ENCODE peak calls at places on chromosome 11, in five cellular contexts. One of them, this sample, is unnamed.

GRCh38 chr11:71284525-71285092 is 32.2 kb upstream of the SHANK2 start:
- DNase-seq in mammary epithelial cell: no peak
- DNase-seq in putamen: no peak
- DNase-seq in activated T-cell treated with anti-CD3 and anti-CD28 coated beads for 1 hour: no peak
- DNase-seq in kidney epithelial cell: no peak
- DNase-seq in this sample: peak

GRCh38 chr11:67111261-67111660 is 7.8 kb upstream of the KDM2A start:
- DNase-seq in mammary epithelial cell: no peak
- DNase-seq in putamen: no peak
- DNase-seq in activated T-cell treated with anti-CD3 and anti-CD28 coated beads for 1 hour: no peak
- DNase-seq in kidney epithelial cell: no peak
- DNase-seq in this sample: no peak

GRCh38 chr11:92101845-92102244 is 122.8 kb upstream of the FAT3 start:
- DNase-seq in mammary epithelial cell: no peak
- DNase-seq in putamen: no peak
- DNase-seq in activated T-cell treated with anti-CD3 and anti-CD28 coated beads for 1 hour: no peak
- DNase-seq in kidney epithelial cell: no peak
- DNase-seq in this sample: no peak

GRCh38 chr11:47981667-47982404 is 1.5 kb downstream of the PTPRJ start:
- DNase-seq in mammary epithelial cell: no peak
- DNase-seq in putamen: no peak
- DNase-seq in activated T-cell treated with anti-CD3 and anti-CD28 coated beads for 1 hour: no peak
- DNase-seq in kidney epithelial cell: no peak
- DNase-seq in this sample: no peak

GRCh38 chr11:127521413-127521812 is 520.8 kb upstream of the KIRREL3 start:
- DNase-seq in mammary epithelial cell: peak
- DNase-seq in putamen: no peak
- DNase-seq in activated T-cell treated with anti-CD3 and anti-CD28 coated beads for 1 hour: no peak
- DNase-seq in kidney epithelial cell: peak
- DNase-seq in this sample: no peak

GRCh38 chr11:24716403-24716802 is 219.6 kb downstream of the LUZP2 start:
- DNase-seq in mammary epithelial cell: no peak
- DNase-seq in putamen: no peak
- DNase-seq in activated T-cell treated with anti-CD3 and anti-CD28 coated beads for 1 hour: no peak
- DNase-seq in kidney epithelial cell: no peak
- DNase-seq in this sample: no peak

GRCh38 chr11:57426439-57426753 is 525 bp downstream of the SLC43A3 start:
- DNase-seq in mammary epithelial cell: no peak
- DNase-seq in putamen: no peak
- DNase-seq in activated T-cell treated with anti-CD3 and anti-CD28 coated beads for 1 hour: no peak
- DNase-seq in kidney epithelial cell: no peak
- DNase-seq in this sample: no peak

GRCh38 chr11:70423523-70424505 is 25.5 kb downstream of the CTTN start:
- DNase-seq in mammary epithelial cell: peak
- DNase-seq in putamen: no peak
- DNase-seq in activated T-cell treated with anti-CD3 and anti-CD28 coated beads for 1 hour: no peak
- DNase-seq in kidney epithelial cell: peak
- DNase-seq in this sample: peak

GRCh38 chr11:45145421-45146071 is 893 bp upstream of the PRDM11 start:
- DNase-seq in mammary epithelial cell: no peak
- DNase-seq in putamen: peak
- DNase-seq in activated T-cell treated with anti-CD3 and anti-CD28 coated beads for 1 hour: no peak
- DNase-seq in kidney epithelial cell: no peak
- DNase-seq in this sample: no peak

GRCh38 chr11:120680322-120680721 is 168.8 kb downstream of the GRIK4 start:
- DNase-seq in mammary epithelial cell: no peak
- DNase-seq in putamen: no peak
- DNase-seq in activated T-cell treated with anti-CD3 and anti-CD28 coated beads for 1 hour: no peak
- DNase-seq in kidney epithelial cell: no peak
- DNase-seq in this sample: no peak

GRCh38 chr11:19704213-19704612 is 8.4 kb upstream of the NAV2 start:
- DNase-seq in mammary epithelial cell: no peak
- DNase-seq in putamen: no peak
- DNase-seq in activated T-cell treated with anti-CD3 and anti-CD28 coated beads for 1 hour: no peak
- DNase-seq in kidney epithelial cell: no peak
- DNase-seq in this sample: no peak

GRCh38 chr11:123218451-123218850 is 23.4 kb upstream of the CLMP start:
- DNase-seq in mammary epithelial cell: no peak
- DNase-seq in putamen: no peak
- DNase-seq in activated T-cell treated with anti-CD3 and anti-CD28 coated beads for 1 hour: no peak
- DNase-seq in kidney epithelial cell: no peak
- DNase-seq in this sample: no peak